ENCODE peak calls at places on chromosomes 1 and 21, in five cellular contexts. One of them, this sample, is unnamed.

GRCh38 chr1:57265105-57265504 is 158.8 kb downstream of the DAB1 start:
- DNase-seq in A549: no peak
- DNase-seq in MM.1S: no peak
- DNase-seq in natural killer cell: no peak
- DNase-seq in breast epithelium: no peak
- DNase-seq in this sample: no peak

GRCh38 chr1:166145496-166145895 is 21.3 kb downstream of the FAM78B start:
- DNase-seq in A549: no peak
- DNase-seq in MM.1S: no peak
- DNase-seq in natural killer cell: no peak
- DNase-seq in breast epithelium: no peak
- DNase-seq in this sample: no peak

GRCh38 chr1:177007437-177008161 is 156.9 kb downstream of the ASTN1 start:
- DNase-seq in A549: no peak
- DNase-seq in MM.1S: no peak
- DNase-seq in natural killer cell: no peak
- DNase-seq in breast epithelium: no peak
- DNase-seq in this sample: no peak

GRCh38 chr1:216095400-216095799 is 327.8 kb downstream of the USH2A start:
- DNase-seq in A549: no peak
- DNase-seq in MM.1S: no peak
- DNase-seq in natural killer cell: no peak
- DNase-seq in breast epithelium: no peak
- DNase-seq in this sample: no peak

GRCh38 chr1:154352245-154352580 is 26.9 kb downstream of the ATP8B2 start:
- DNase-seq in A549: no peak
- DNase-seq in MM.1S: peak; percentile 6
- DNase-seq in natural killer cell: no peak
- DNase-seq in breast epithelium: no peak
- DNase-seq in this sample: no peak

GRCh38 chr1:94983343-94983742 is 56.4 kb upstream of the CNN3 start:
- DNase-seq in A549: peak; percentile 18
- DNase-seq in MM.1S: no peak
- DNase-seq in natural killer cell: no peak
- DNase-seq in breast epithelium: no peak
- DNase-seq in this sample: no peak

GRCh38 chr1:235648954-235649721 is 446 bp downstream of the GNG4 start:
- DNase-seq in A549: peak; percentile 50
- DNase-seq in MM.1S: peak; percentile 19
- DNase-seq in natural killer cell: peak; percentile 55
- DNase-seq in breast epithelium: peak; percentile 61
- DNase-seq in this sample: peak; percentile 78

GRCh38 chr1:44276006-44276405 is 62.7 kb downstream of the DMAP1 start:
- DNase-seq in A549: no peak
- DNase-seq in MM.1S: no peak
- DNase-seq in natural killer cell: no peak
- DNase-seq in breast epithelium: no peak
- DNase-seq in this sample: no peak

GRCh38 chr1:29379438-29380073 is 143.2 kb downstream of the PTPRU start:
- DNase-seq in A549: peak; percentile 65
- DNase-seq in MM.1S: peak; percentile 31
- DNase-seq in natural killer cell: no peak
- DNase-seq in breast epithelium: no peak
- DNase-seq in this sample: peak; percentile 30

GRCh38 chr1:231571904-231572303 is 43.4 kb downstream of the TSNAX start:
- DNase-seq in A549: no peak
- DNase-seq in MM.1S: no peak
- DNase-seq in natural killer cell: no peak
- DNase-seq in breast epithelium: no peak
- DNase-seq in this sample: no peak

GRCh38 chr1:20834780-20835179 is 47.7 kb upstream of the HP1BP3 start:
- DNase-seq in A549: no peak
- DNase-seq in MM.1S: no peak
- DNase-seq in natural killer cell: no peak
- DNase-seq in breast epithelium: no peak
- DNase-seq in this sample: no peak

GRCh38 chr21:31727181-31727580 is 4.7 kb downstream of the SCAF4 start:
- DNase-seq in A549: no peak
- DNase-seq in MM.1S: no peak
- DNase-seq in natural killer cell: no peak
- DNase-seq in breast epithelium: no peak
- DNase-seq in this sample: no peak

GRCh38 chr1:235865565-235866206 is 1.0 kb downstream of the LYST start:
- DNase-seq in A549: no peak
- DNase-seq in MM.1S: no peak
- DNase-seq in natural killer cell: no peak
- DNase-seq in breast epithelium: no peak
- DNase-seq in this sample: no peak

GRCh38 chr1:159040893-159041724 is 31.4 kb downstream of the IFI16 start:
- DNase-seq in A549: no peak
- DNase-seq in MM.1S: no peak
- DNase-seq in natural killer cell: no peak
- DNase-seq in breast epithelium: no peak
- DNase-seq in this sample: no peak

GRCh38 chr1:8970870-8971337 is 25.2 kb downstream of the CA6 start:
- DNase-seq in A549: no peak
- DNase-seq in MM.1S: peak; percentile 66
- DNase-seq in natural killer cell: no peak
- DNase-seq in breast epithelium: no peak
- DNase-seq in this sample: peak; percentile 85

GRCh38 chr1:91609571-91609970 is 108.9 kb downstream of the CDC7 start:
- DNase-seq in A549: peak; percentile 79
- DNase-seq in MM.1S: no peak
- DNase-seq in natural killer cell: no peak
- DNase-seq in breast epithelium: no peak
- DNase-seq in this sample: no peak

GRCh38 chr1:27868932-27869718 is 3.2 kb upstream of the THEMIS2 start:
- DNase-seq in A549: no peak
- DNase-seq in MM.1S: peak; percentile 36
- DNase-seq in natural killer cell: peak; percentile 68
- DNase-seq in breast epithelium: peak; percentile 12
- DNase-seq in this sample: peak; percentile 74

GRCh38 chr21:41601573-41602371 is 93.8 kb upstream of the TMPRSS2 start:
- DNase-seq in A549: no peak
- DNase-seq in MM.1S: no peak
- DNase-seq in natural killer cell: no peak
- DNase-seq in breast epithelium: peak; percentile 45
- DNase-seq in this sample: no peak

GRCh38 chr1:152871731-152872126 is 6.4 kb upstream of the SMCP start:
- DNase-seq in A549: no peak
- DNase-seq in MM.1S: peak; percentile 25
- DNase-seq in natural killer cell: no peak
- DNase-seq in breast epithelium: no peak
- DNase-seq in this sample: no peak

GRCh38 chr21:33205476-33205875 is 24.3 kb upstream of the IFNAR2 start:
- DNase-seq in A549: peak; percentile 35
- DNase-seq in MM.1S: no peak
- DNase-seq in natural killer cell: peak; percentile 40
- DNase-seq in breast epithelium: no peak
- DNase-seq in this sample: peak; percentile 35

GRCh38 chr1:115312752-115313151 is 25.3 kb downstream of the NGF start:
- DNase-seq in A549: no peak
- DNase-seq in MM.1S: no peak
- DNase-seq in natural killer cell: no peak
- DNase-seq in breast epithelium: no peak
- DNase-seq in this sample: no peak

GRCh38 chr1:193335797-193336428 is 149.5 kb upstream of the B3GALT2 start:
- DNase-seq in A549: no peak
- DNase-seq in MM.1S: no peak
- DNase-seq in natural killer cell: no peak
- DNase-seq in breast epithelium: no peak
- DNase-seq in this sample: no peak

GRCh38 chr1:66239834-66240233 is 294.1 kb upstream of the SGIP1 start:
- DNase-seq in A549: peak; percentile 35
- DNase-seq in MM.1S: no peak
- DNase-seq in natural killer cell: no peak
- DNase-seq in breast epithelium: no peak
- DNase-seq in this sample: no peak
- TF ChIP-seq CTCF in A549: no peak
- TF ChIP-seq CTCF in MM.1S: peak; percentile 5
- TF ChIP-seq CTCF in natural killer cell: no peak
- TF ChIP-seq CTCF in breast epithelium: no peak
- TF ChIP-seq CTCF in this sample: peak; percentile 35

GRCh38 chr1:65948609-65949229 is 156.0 kb downstream of the PDE4B start:
- DNase-seq in A549: peak; percentile 33
- DNase-seq in MM.1S: no peak
- DNase-seq in natural killer cell: no peak
- DNase-seq in breast epithelium: no peak
- DNase-seq in this sample: no peak
- TF ChIP-seq CTCF in A549: no peak
- TF ChIP-seq CTCF in MM.1S: peak; percentile 39
- TF ChIP-seq CTCF in natural killer cell: no peak
- TF ChIP-seq CTCF in breast epithelium: no peak
- TF ChIP-seq CTCF in this sample: no peak

DNA sequence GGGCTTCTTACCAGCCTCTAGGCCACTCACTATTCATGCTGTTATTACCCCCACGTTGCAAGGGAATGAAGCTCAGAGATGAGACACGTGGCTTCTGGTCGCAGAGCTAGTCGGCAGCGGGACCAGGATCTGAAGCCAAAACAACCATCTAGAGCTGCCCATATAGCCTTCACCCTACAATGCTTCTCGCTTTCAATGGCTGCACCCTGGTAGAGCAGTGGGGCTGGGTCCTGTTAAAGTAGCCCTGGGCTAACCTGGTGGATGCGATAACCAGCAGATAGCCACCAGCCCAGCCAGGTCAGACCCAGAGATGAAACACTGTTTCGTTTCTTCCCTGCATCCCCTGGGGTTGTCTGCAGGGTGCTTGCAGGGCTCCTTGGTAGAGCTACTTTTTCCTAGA is 396.3 kb upstream of the VAMP3 start:
- DNase-seq in A549: no peak
- DNase-seq in MM.1S: no peak
- DNase-seq in natural killer cell: no peak
- DNase-seq in breast epithelium: no peak
- DNase-seq in this sample: no peak
- TF ChIP-seq CTCF in A549: no peak
- TF ChIP-seq CTCF in MM.1S: no peak
- TF ChIP-seq CTCF in natural killer cell: no peak
- TF ChIP-seq CTCF in breast epithelium: no peak
- TF ChIP-seq CTCF in this sample: no peak

GRCh38 chr1:161364332-161364731 is 3.3 kb downstream of the CFAP126 start:
- DNase-seq in A549: no peak
- DNase-seq in MM.1S: no peak
- DNase-seq in natural killer cell: no peak
- DNase-seq in breast epithelium: no peak
- DNase-seq in this sample: no peak

GRCh38 chr1:161373442-161373841 is 5.8 kb upstream of the CFAP126 start:
- DNase-seq in A549: no peak
- DNase-seq in MM.1S: no peak
- DNase-seq in natural killer cell: no peak
- DNase-seq in breast epithelium: no peak
- DNase-seq in this sample: no peak

GRCh38 chr1:161365207-161365606 is 2.5 kb downstream of the CFAP126 start:
- DNase-seq in A549: no peak
- DNase-seq in MM.1S: no peak
- DNase-seq in natural killer cell: no peak
- DNase-seq in breast epithelium: no peak
- DNase-seq in this sample: no peak

DNA sequence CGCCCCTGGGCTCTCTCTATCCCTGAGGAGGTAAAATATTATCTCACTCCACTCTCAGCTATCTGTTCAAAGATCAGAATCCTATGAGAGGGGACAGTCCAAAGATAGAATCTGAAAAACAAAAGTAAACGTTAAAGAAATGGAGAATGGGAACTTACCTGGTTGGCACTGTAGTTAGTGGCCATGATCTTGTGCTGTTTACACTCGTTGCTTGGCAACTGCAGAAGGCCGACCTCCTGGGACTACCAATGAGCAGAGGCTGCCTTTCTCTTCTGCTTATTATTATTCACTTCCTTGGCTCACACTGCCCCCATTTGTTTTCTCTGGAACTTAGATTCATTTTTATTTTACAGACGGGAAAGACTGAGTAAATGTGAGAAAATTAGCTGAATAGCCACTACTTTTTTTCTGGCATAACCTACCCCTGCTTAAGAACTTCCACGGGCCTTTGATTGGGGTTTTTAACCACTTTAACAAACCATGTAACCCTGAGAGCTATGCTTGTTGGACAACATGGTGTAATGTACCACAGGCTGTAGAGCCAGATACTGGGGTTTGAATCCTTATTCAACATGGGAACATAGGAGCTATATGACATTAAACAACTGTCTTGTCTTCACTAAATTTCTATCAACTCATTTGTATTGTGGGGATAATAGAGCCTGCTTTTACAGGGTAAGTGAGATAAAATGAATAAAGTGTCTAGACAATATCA is at the start of gene CFAP126:
- DNase-seq in A549: peak; percentile 77
- DNase-seq in MM.1S: peak; percentile 28
- DNase-seq in natural killer cell: no peak
- DNase-seq in breast epithelium: peak; percentile 61
- DNase-seq in this sample: peak; percentile 66
- TF ChIP-seq CTCF in A549: peak; percentile 21
- TF ChIP-seq CTCF in MM.1S: peak; percentile 16
- TF ChIP-seq CTCF in natural killer cell: no peak
- TF ChIP-seq CTCF in breast epithelium: no peak
- TF ChIP-seq CTCF in this sample: peak; percentile 33